ENCODE peak calls at places on chromosomes 5 and 9, in eight cellular contexts. One of them, this sample, is unnamed.

GRCh38 chr5:58114324-58114723 is 345.6 kb downstream of the PLK2 start:
- DNase-seq in kidney epithelial cell: peak; percentile 48
- DNase-seq in stimulated activated CD8-positive, alpha-beta memory T cell treated with anti-CD3 and anti-CD28 coated beads, Interleukin-15, amount 100 ng/mL, for 1 hour: no peak
- DNase-seq in HT1080: peak; percentile 94
- DNase-seq in NAMALWA: no peak
- DNase-seq in left colon: no peak
- DNase-seq in MCF 10A: peak; percentile 29
- DNase-seq in amniotic stem cell: peak; percentile 30
- DNase-seq in this sample: no peak

GRCh38 chr5:2902186-2902585 is 150.7 kb upstream of the IRX2 start:
- DNase-seq in kidney epithelial cell: no peak
- DNase-seq in stimulated activated CD8-positive, alpha-beta memory T cell treated with anti-CD3 and anti-CD28 coated beads, Interleukin-15, amount 100 ng/mL, for 1 hour: no peak
- DNase-seq in HT1080: no peak
- DNase-seq in NAMALWA: no peak
- DNase-seq in left colon: no peak
- DNase-seq in MCF 10A: no peak
- DNase-seq in amniotic stem cell: no peak
- DNase-seq in this sample: no peak

GRCh38 chr9:131645078-131645776 is 94.6 kb downstream of the RAPGEF1 start:
- DNase-seq in kidney epithelial cell: no peak
- DNase-seq in stimulated activated CD8-positive, alpha-beta memory T cell treated with anti-CD3 and anti-CD28 coated beads, Interleukin-15, amount 100 ng/mL, for 1 hour: no peak
- DNase-seq in HT1080: no peak
- DNase-seq in NAMALWA: no peak
- DNase-seq in left colon: no peak
- DNase-seq in MCF 10A: no peak
- DNase-seq in amniotic stem cell: no peak
- DNase-seq in this sample: no peak

GRCh38 chr5:34510002-34510401 is 146.1 kb upstream of the RAI14 start:
- DNase-seq in kidney epithelial cell: no peak
- DNase-seq in stimulated activated CD8-positive, alpha-beta memory T cell treated with anti-CD3 and anti-CD28 coated beads, Interleukin-15, amount 100 ng/mL, for 1 hour: no peak
- DNase-seq in HT1080: no peak
- DNase-seq in NAMALWA: no peak
- DNase-seq in left colon: no peak
- DNase-seq in MCF 10A: no peak
- DNase-seq in amniotic stem cell: no peak
- DNase-seq in this sample: no peak

GRCh38 chr9:76373173-76373771 is 21.0 kb downstream of the RFK start:
- DNase-seq in kidney epithelial cell: peak; percentile 38
- DNase-seq in stimulated activated CD8-positive, alpha-beta memory T cell treated with anti-CD3 and anti-CD28 coated beads, Interleukin-15, amount 100 ng/mL, for 1 hour: no peak
- DNase-seq in HT1080: peak; percentile 4
- DNase-seq in NAMALWA: no peak
- DNase-seq in left colon: peak; percentile 67
- DNase-seq in MCF 10A: peak; percentile 68
- DNase-seq in amniotic stem cell: no peak
- DNase-seq in this sample: no peak

GRCh38 chr5:57037355-57037754 is 85.4 kb upstream of the MIER3 start:
- DNase-seq in kidney epithelial cell: no peak
- DNase-seq in stimulated activated CD8-positive, alpha-beta memory T cell treated with anti-CD3 and anti-CD28 coated beads, Interleukin-15, amount 100 ng/mL, for 1 hour: no peak
- DNase-seq in HT1080: no peak
- DNase-seq in NAMALWA: peak; percentile 16
- DNase-seq in left colon: no peak
- DNase-seq in MCF 10A: peak; percentile 5
- DNase-seq in amniotic stem cell: no peak
- DNase-seq in this sample: peak; percentile 84

GRCh38 chr5:68245325-68245724 is 29.8 kb downstream of the PIK3R1 start:
- DNase-seq in kidney epithelial cell: no peak
- DNase-seq in stimulated activated CD8-positive, alpha-beta memory T cell treated with anti-CD3 and anti-CD28 coated beads, Interleukin-15, amount 100 ng/mL, for 1 hour: no peak
- DNase-seq in HT1080: no peak
- DNase-seq in NAMALWA: no peak
- DNase-seq in left colon: no peak
- DNase-seq in MCF 10A: no peak
- DNase-seq in amniotic stem cell: no peak
- DNase-seq in this sample: no peak

GRCh38 chr5:54835642-54836041 is 149.8 kb downstream of the ESM1 start:
- DNase-seq in kidney epithelial cell: no peak
- DNase-seq in stimulated activated CD8-positive, alpha-beta memory T cell treated with anti-CD3 and anti-CD28 coated beads, Interleukin-15, amount 100 ng/mL, for 1 hour: no peak
- DNase-seq in HT1080: no peak
- DNase-seq in NAMALWA: no peak
- DNase-seq in left colon: no peak
- DNase-seq in MCF 10A: peak; percentile 23
- DNase-seq in amniotic stem cell: peak; percentile 47
- DNase-seq in this sample: no peak

GRCh38 chr9:17938256-17938655 is 359.4 kb downstream of the SH3GL2 start:
- DNase-seq in kidney epithelial cell: no peak
- DNase-seq in stimulated activated CD8-positive, alpha-beta memory T cell treated with anti-CD3 and anti-CD28 coated beads, Interleukin-15, amount 100 ng/mL, for 1 hour: no peak
- DNase-seq in HT1080: no peak
- DNase-seq in NAMALWA: no peak
- DNase-seq in left colon: no peak
- DNase-seq in MCF 10A: no peak
- DNase-seq in amniotic stem cell: no peak
- DNase-seq in this sample: peak; percentile 53

GRCh38 chr9:113302792-113303418 is at the start of gene RNF183:
- DNase-seq in kidney epithelial cell: peak; percentile 19
- DNase-seq in stimulated activated CD8-positive, alpha-beta memory T cell treated with anti-CD3 and anti-CD28 coated beads, Interleukin-15, amount 100 ng/mL, for 1 hour: no peak
- DNase-seq in HT1080: no peak
- DNase-seq in NAMALWA: no peak
- DNase-seq in left colon: peak; percentile 41
- DNase-seq in MCF 10A: no peak
- DNase-seq in amniotic stem cell: no peak
- DNase-seq in this sample: no peak

GRCh38 chr5:57718155-57718554 is 235.5 kb upstream of the ACTBL2 start:
- DNase-seq in kidney epithelial cell: peak; percentile 61
- DNase-seq in stimulated activated CD8-positive, alpha-beta memory T cell treated with anti-CD3 and anti-CD28 coated beads, Interleukin-15, amount 100 ng/mL, for 1 hour: no peak
- DNase-seq in HT1080: peak; percentile 51
- DNase-seq in NAMALWA: no peak
- DNase-seq in left colon: no peak
- DNase-seq in MCF 10A: peak; percentile 87
- DNase-seq in amniotic stem cell: no peak
- DNase-seq in this sample: no peak

GRCh38 chr9:33623658-33624586 is 99.9 kb downstream of the ANKRD18B start:
- DNase-seq in kidney epithelial cell: no peak
- DNase-seq in stimulated activated CD8-positive, alpha-beta memory T cell treated with anti-CD3 and anti-CD28 coated beads, Interleukin-15, amount 100 ng/mL, for 1 hour: peak; percentile 42
- DNase-seq in HT1080: peak; percentile 78
- DNase-seq in NAMALWA: peak; percentile 88
- DNase-seq in left colon: peak; percentile 66
- DNase-seq in MCF 10A: peak; percentile 85
- DNase-seq in amniotic stem cell: peak; percentile 20
- DNase-seq in this sample: peak; percentile 87

GRCh38 chr5:135246605-135246922 is 152.5 kb downstream of the MACROH2A1 start:
- DNase-seq in kidney epithelial cell: no peak
- DNase-seq in stimulated activated CD8-positive, alpha-beta memory T cell treated with anti-CD3 and anti-CD28 coated beads, Interleukin-15, amount 100 ng/mL, for 1 hour: no peak
- DNase-seq in HT1080: no peak
- DNase-seq in NAMALWA: no peak
- DNase-seq in left colon: no peak
- DNase-seq in MCF 10A: no peak
- DNase-seq in amniotic stem cell: no peak
- DNase-seq in this sample: no peak

GRCh38 chr5:113806823-113807222 is 293.3 kb downstream of the YTHDC2 start:
- DNase-seq in kidney epithelial cell: no peak
- DNase-seq in stimulated activated CD8-positive, alpha-beta memory T cell treated with anti-CD3 and anti-CD28 coated beads, Interleukin-15, amount 100 ng/mL, for 1 hour: no peak
- DNase-seq in HT1080: no peak
- DNase-seq in NAMALWA: no peak
- DNase-seq in left colon: no peak
- DNase-seq in MCF 10A: peak; percentile 8
- DNase-seq in amniotic stem cell: no peak
- DNase-seq in this sample: peak; percentile 58

GRCh38 chr9:6354072-6354686 is 26.0 kb downstream of the TPD52L3 start:
- DNase-seq in kidney epithelial cell: peak; percentile 18
- DNase-seq in stimulated activated CD8-positive, alpha-beta memory T cell treated with anti-CD3 and anti-CD28 coated beads, Interleukin-15, amount 100 ng/mL, for 1 hour: no peak
- DNase-seq in HT1080: peak; percentile 72
- DNase-seq in NAMALWA: peak; percentile 84
- DNase-seq in left colon: no peak
- DNase-seq in MCF 10A: peak; percentile 74
- DNase-seq in amniotic stem cell: peak; percentile 54
- DNase-seq in this sample: peak; percentile 73

GRCh38 chr5:45171563-45171962 is 362.8 kb downstream of the MRPS30 start:
- DNase-seq in kidney epithelial cell: no peak
- DNase-seq in stimulated activated CD8-positive, alpha-beta memory T cell treated with anti-CD3 and anti-CD28 coated beads, Interleukin-15, amount 100 ng/mL, for 1 hour: no peak
- DNase-seq in HT1080: peak; percentile 56
- DNase-seq in NAMALWA: no peak
- DNase-seq in left colon: no peak
- DNase-seq in MCF 10A: peak; percentile 4
- DNase-seq in amniotic stem cell: no peak
- DNase-seq in this sample: no peak

GRCh38 chr9:119556129-119556875 is 187.1 kb upstream of the BRINP1 start:
- DNase-seq in kidney epithelial cell: peak; percentile 4
- DNase-seq in stimulated activated CD8-positive, alpha-beta memory T cell treated with anti-CD3 and anti-CD28 coated beads, Interleukin-15, amount 100 ng/mL, for 1 hour: no peak
- DNase-seq in HT1080: peak; percentile 57
- DNase-seq in NAMALWA: peak; percentile 72
- DNase-seq in left colon: peak; percentile 84
- DNase-seq in MCF 10A: peak; percentile 40
- DNase-seq in amniotic stem cell: peak; percentile 40
- DNase-seq in this sample: peak; percentile 80

GRCh38 chr5:32329395-32329834 is 16.7 kb upstream of the MTMR12 start:
- DNase-seq in kidney epithelial cell: no peak
- DNase-seq in stimulated activated CD8-positive, alpha-beta memory T cell treated with anti-CD3 and anti-CD28 coated beads, Interleukin-15, amount 100 ng/mL, for 1 hour: peak; percentile 29
- DNase-seq in HT1080: peak; percentile 60
- DNase-seq in NAMALWA: peak; percentile 82
- DNase-seq in left colon: peak; percentile 71
- DNase-seq in MCF 10A: peak; percentile 72
- DNase-seq in amniotic stem cell: peak; percentile 6
- DNase-seq in this sample: peak; percentile 84

GRCh38 chr5:58046371-58046770 is 413.5 kb downstream of the PLK2 start:
- DNase-seq in kidney epithelial cell: no peak
- DNase-seq in stimulated activated CD8-positive, alpha-beta memory T cell treated with anti-CD3 and anti-CD28 coated beads, Interleukin-15, amount 100 ng/mL, for 1 hour: no peak
- DNase-seq in HT1080: no peak
- DNase-seq in NAMALWA: no peak
- DNase-seq in left colon: no peak
- DNase-seq in MCF 10A: no peak
- DNase-seq in amniotic stem cell: no peak
- DNase-seq in this sample: no peak

GRCh38 chr5:42993516-42994284 is 46.4 kb downstream of the ANXA2R start:
- DNase-seq in kidney epithelial cell: no peak
- DNase-seq in stimulated activated CD8-positive, alpha-beta memory T cell treated with anti-CD3 and anti-CD28 coated beads, Interleukin-15, amount 100 ng/mL, for 1 hour: no peak
- DNase-seq in HT1080: no peak
- DNase-seq in NAMALWA: peak; percentile 56
- DNase-seq in left colon: peak; percentile 23
- DNase-seq in MCF 10A: no peak
- DNase-seq in amniotic stem cell: peak; percentile 28
- DNase-seq in this sample: no peak

GRCh38 chr5:14295610-14296009 is 152.5 kb downstream of the TRIO start:
- DNase-seq in kidney epithelial cell: no peak
- DNase-seq in stimulated activated CD8-positive, alpha-beta memory T cell treated with anti-CD3 and anti-CD28 coated beads, Interleukin-15, amount 100 ng/mL, for 1 hour: no peak
- DNase-seq in HT1080: no peak
- DNase-seq in NAMALWA: no peak
- DNase-seq in left colon: no peak
- DNase-seq in MCF 10A: no peak
- DNase-seq in amniotic stem cell: no peak
- DNase-seq in this sample: no peak

GRCh38 chr9:74940600-74940999 is 12.1 kb downstream of the C9orf40 start:
- DNase-seq in kidney epithelial cell: no peak
- DNase-seq in stimulated activated CD8-positive, alpha-beta memory T cell treated with anti-CD3 and anti-CD28 coated beads, Interleukin-15, amount 100 ng/mL, for 1 hour: no peak
- DNase-seq in HT1080: peak; percentile 75
- DNase-seq in NAMALWA: no peak
- DNase-seq in left colon: peak; percentile 15
- DNase-seq in MCF 10A: peak; percentile 51
- DNase-seq in amniotic stem cell: no peak
- DNase-seq in this sample: no peak

GRCh38 chr9:28031521-28032177 is 458.4 kb upstream of the C9orf72 start:
- DNase-seq in kidney epithelial cell: no peak
- DNase-seq in stimulated activated CD8-positive, alpha-beta memory T cell treated with anti-CD3 and anti-CD28 coated beads, Interleukin-15, amount 100 ng/mL, for 1 hour: no peak
- DNase-seq in HT1080: no peak
- DNase-seq in NAMALWA: no peak
- DNase-seq in left colon: no peak
- DNase-seq in MCF 10A: no peak
- DNase-seq in amniotic stem cell: no peak
- DNase-seq in this sample: peak; percentile 3

GRCh38 chr5:175895701-175896102 is 24.3 kb downstream of the CPLX2 start:
- DNase-seq in kidney epithelial cell: no peak
- DNase-seq in stimulated activated CD8-positive, alpha-beta memory T cell treated with anti-CD3 and anti-CD28 coated beads, Interleukin-15, amount 100 ng/mL, for 1 hour: no peak
- DNase-seq in HT1080: peak; percentile 78
- DNase-seq in NAMALWA: peak; percentile 53
- DNase-seq in left colon: no peak
- DNase-seq in MCF 10A: peak; percentile 21
- DNase-seq in amniotic stem cell: no peak
- DNase-seq in this sample: peak; percentile 31

GRCh38 chr9:104927216-104927911 is 591 bp downstream of the ABCA1 start:
- DNase-seq in kidney epithelial cell: no peak
- DNase-seq in stimulated activated CD8-positive, alpha-beta memory T cell treated with anti-CD3 and anti-CD28 coated beads, Interleukin-15, amount 100 ng/mL, for 1 hour: no peak
- DNase-seq in HT1080: peak; percentile 16
- DNase-seq in NAMALWA: peak; percentile 69
- DNase-seq in left colon: peak; percentile 52
- DNase-seq in MCF 10A: no peak
- DNase-seq in amniotic stem cell: no peak
- DNase-seq in this sample: peak; percentile 79

GRCh38 chr5:84343171-84343570 is 41.5 kb downstream of the EDIL3 start:
- DNase-seq in kidney epithelial cell: no peak
- DNase-seq in stimulated activated CD8-positive, alpha-beta memory T cell treated with anti-CD3 and anti-CD28 coated beads, Interleukin-15, amount 100 ng/mL, for 1 hour: no peak
- DNase-seq in HT1080: no peak
- DNase-seq in NAMALWA: no peak
- DNase-seq in left colon: no peak
- DNase-seq in MCF 10A: no peak
- DNase-seq in amniotic stem cell: no peak
- DNase-seq in this sample: no peak

GRCh38 chr5:177426566-177427210 is at the start of gene GRK6:
- DNase-seq in kidney epithelial cell: no peak
- DNase-seq in stimulated activated CD8-positive, alpha-beta memory T cell treated with anti-CD3 and anti-CD28 coated beads, Interleukin-15, amount 100 ng/mL, for 1 hour: no peak
- DNase-seq in HT1080: no peak
- DNase-seq in NAMALWA: peak; percentile 68
- DNase-seq in left colon: peak; percentile 79
- DNase-seq in MCF 10A: peak; percentile 68
- DNase-seq in amniotic stem cell: no peak
- DNase-seq in this sample: peak; percentile 42

GRCh38 chr5:28226407-28226806 is 1188.0 kb upstream of the CDH9 start:
- DNase-seq in kidney epithelial cell: no peak
- DNase-seq in stimulated activated CD8-positive, alpha-beta memory T cell treated with anti-CD3 and anti-CD28 coated beads, Interleukin-15, amount 100 ng/mL, for 1 hour: no peak
- DNase-seq in HT1080: no peak
- DNase-seq in NAMALWA: no peak
- DNase-seq in left colon: no peak
- DNase-seq in MCF 10A: peak; percentile 3
- DNase-seq in amniotic stem cell: no peak
- DNase-seq in this sample: no peak

GRCh38 chr5:40150896-40151295 is 528.8 kb upstream of the PTGER4 start:
- DNase-seq in kidney epithelial cell: no peak
- DNase-seq in stimulated activated CD8-positive, alpha-beta memory T cell treated with anti-CD3 and anti-CD28 coated beads, Interleukin-15, amount 100 ng/mL, for 1 hour: no peak
- DNase-seq in HT1080: no peak
- DNase-seq in NAMALWA: no peak
- DNase-seq in left colon: no peak
- DNase-seq in MCF 10A: no peak
- DNase-seq in amniotic stem cell: no peak
- DNase-seq in this sample: peak; percentile 8

GRCh38 chr5:157959355-157959754 is 100.4 kb upstream of the CLINT1 start:
- DNase-seq in kidney epithelial cell: no peak
- DNase-seq in stimulated activated CD8-positive, alpha-beta memory T cell treated with anti-CD3 and anti-CD28 coated beads, Interleukin-15, amount 100 ng/mL, for 1 hour: no peak
- DNase-seq in HT1080: no peak
- DNase-seq in NAMALWA: no peak
- DNase-seq in left colon: no peak
- DNase-seq in MCF 10A: no peak
- DNase-seq in amniotic stem cell: no peak
- DNase-seq in this sample: no peak

This sample was measured in mesendoderm.